ENCODE peak calls at places on chromosome 16, in seven cellular contexts. One of them, this sample, is unnamed.

GRCh38 chr16:29775742-29776408 is 2.2 kb upstream of the ZG16 start:
- DNase-seq in epithelial cell of esophagus: peak; percentile 77
- DNase-seq in osteoblast: peak; percentile 81
- DNase-seq in cardiac muscle cell: no peak
- DNase-seq in BE2C: peak; percentile 39
- DNase-seq in psoas muscle: no peak
- DNase-seq in HCT116: no peak
- DNase-seq in this sample: no peak

GRCh38 chr16:67184453-67185002 is 765 bp upstream of the MATCAP1 start:
- DNase-seq in epithelial cell of esophagus: no peak
- DNase-seq in osteoblast: no peak
- DNase-seq in cardiac muscle cell: peak; percentile 54
- DNase-seq in BE2C: peak; percentile 49
- DNase-seq in psoas muscle: no peak
- DNase-seq in HCT116: no peak
- DNase-seq in this sample: no peak

GRCh38 chr16:52404546-52404945 is 142.4 kb downstream of the TOX3 start:
- DNase-seq in epithelial cell of esophagus: peak; percentile 39
- DNase-seq in osteoblast: no peak
- DNase-seq in cardiac muscle cell: no peak
- DNase-seq in BE2C: peak; percentile 41
- DNase-seq in psoas muscle: no peak
- DNase-seq in HCT116: no peak
- DNase-seq in this sample: no peak

GRCh38 chr16:13756411-13756810 is 163.5 kb upstream of the ERCC4 start:
- DNase-seq in epithelial cell of esophagus: no peak
- DNase-seq in osteoblast: no peak
- DNase-seq in cardiac muscle cell: no peak
- DNase-seq in BE2C: no peak
- DNase-seq in psoas muscle: no peak
- DNase-seq in HCT116: no peak
- DNase-seq in this sample: no peak

GRCh38 chr16:46974352-46974751 is 878 bp upstream of the DNAJA2 start:
- DNase-seq in epithelial cell of esophagus: peak; percentile 20
- DNase-seq in osteoblast: no peak
- DNase-seq in cardiac muscle cell: no peak
- DNase-seq in BE2C: peak; percentile 39
- DNase-seq in psoas muscle: no peak
- DNase-seq in HCT116: no peak
- DNase-seq in this sample: no peak

GRCh38 chr16:11972128-11972527 is 4.4 kb upstream of the SNX29 start:
- DNase-seq in epithelial cell of esophagus: no peak
- DNase-seq in osteoblast: no peak
- DNase-seq in cardiac muscle cell: no peak
- DNase-seq in BE2C: peak; percentile 20
- DNase-seq in psoas muscle: no peak
- DNase-seq in HCT116: no peak
- DNase-seq in this sample: no peak

GRCh38 chr16:24681793-24682192 is 47.7 kb upstream of the TNRC6A start:
- DNase-seq in epithelial cell of esophagus: peak; percentile 92
- DNase-seq in osteoblast: no peak
- DNase-seq in cardiac muscle cell: no peak
- DNase-seq in BE2C: no peak
- DNase-seq in psoas muscle: no peak
- DNase-seq in HCT116: no peak
- DNase-seq in this sample: no peak

GRCh38 chr16:53876811-53877210 is 172.9 kb downstream of the FTO start:
- DNase-seq in epithelial cell of esophagus: peak; percentile 29
- DNase-seq in osteoblast: no peak
- DNase-seq in cardiac muscle cell: no peak
- DNase-seq in BE2C: no peak
- DNase-seq in psoas muscle: no peak
- DNase-seq in HCT116: no peak
- DNase-seq in this sample: no peak

GRCh38 chr16:2455081-2455845 is 4.6 kb upstream of the TEDC2 start:
- DNase-seq in epithelial cell of esophagus: no peak
- DNase-seq in osteoblast: peak; percentile 58
- DNase-seq in cardiac muscle cell: no peak
- DNase-seq in BE2C: no peak
- DNase-seq in psoas muscle: no peak
- DNase-seq in HCT116: no peak
- DNase-seq in this sample: no peak

GRCh38 chr16:22932032-22932771 is 118.2 kb downstream of the HS3ST2 start:
- DNase-seq in epithelial cell of esophagus: no peak
- DNase-seq in osteoblast: no peak
- DNase-seq in cardiac muscle cell: no peak
- DNase-seq in BE2C: no peak
- DNase-seq in psoas muscle: no peak
- DNase-seq in HCT116: no peak
- DNase-seq in this sample: no peak

GRCh38 chr16:88934066-88934667 is 42.8 kb downstream of the CBFA2T3 start:
- DNase-seq in epithelial cell of esophagus: no peak
- DNase-seq in osteoblast: no peak
- DNase-seq in cardiac muscle cell: no peak
- DNase-seq in BE2C: no peak
- DNase-seq in psoas muscle: no peak
- DNase-seq in HCT116: no peak
- DNase-seq in this sample: no peak

GRCh38 chr16:88930716-88931115 is 46.3 kb downstream of the CBFA2T3 start:
- DNase-seq in epithelial cell of esophagus: no peak
- DNase-seq in osteoblast: no peak
- DNase-seq in cardiac muscle cell: no peak
- DNase-seq in BE2C: no peak
- DNase-seq in psoas muscle: no peak
- DNase-seq in HCT116: no peak
- DNase-seq in this sample: no peak

GRCh38 chr16:88932929-88933328 is 44.1 kb downstream of the CBFA2T3 start:
- DNase-seq in epithelial cell of esophagus: no peak
- DNase-seq in osteoblast: no peak
- DNase-seq in cardiac muscle cell: no peak
- DNase-seq in BE2C: no peak
- DNase-seq in psoas muscle: no peak
- DNase-seq in HCT116: no peak
- DNase-seq in this sample: no peak

GRCh38 chr16:88931373-88931900 is 45.6 kb downstream of the CBFA2T3 start:
- DNase-seq in epithelial cell of esophagus: no peak
- DNase-seq in osteoblast: no peak
- DNase-seq in cardiac muscle cell: no peak
- DNase-seq in BE2C: no peak
- DNase-seq in psoas muscle: no peak
- DNase-seq in HCT116: no peak
- DNase-seq in this sample: no peak

GRCh38 chr16:88931936-88932335 is 45.1 kb downstream of the CBFA2T3 start:
- DNase-seq in epithelial cell of esophagus: no peak
- DNase-seq in osteoblast: no peak
- DNase-seq in cardiac muscle cell: no peak
- DNase-seq in BE2C: no peak
- DNase-seq in psoas muscle: no peak
- DNase-seq in HCT116: no peak
- DNase-seq in this sample: no peak
- TF ChIP-seq CTCF in epithelial cell of esophagus: no peak
- TF ChIP-seq CTCF in osteoblast: no peak
- TF ChIP-seq CTCF in cardiac muscle cell: no peak
- TF ChIP-seq CTCF in BE2C: no peak
- TF ChIP-seq CTCF in psoas muscle: no peak
- TF ChIP-seq CTCF in HCT116: no peak
- TF ChIP-seq CTCF in this sample: no peak

DNA sequence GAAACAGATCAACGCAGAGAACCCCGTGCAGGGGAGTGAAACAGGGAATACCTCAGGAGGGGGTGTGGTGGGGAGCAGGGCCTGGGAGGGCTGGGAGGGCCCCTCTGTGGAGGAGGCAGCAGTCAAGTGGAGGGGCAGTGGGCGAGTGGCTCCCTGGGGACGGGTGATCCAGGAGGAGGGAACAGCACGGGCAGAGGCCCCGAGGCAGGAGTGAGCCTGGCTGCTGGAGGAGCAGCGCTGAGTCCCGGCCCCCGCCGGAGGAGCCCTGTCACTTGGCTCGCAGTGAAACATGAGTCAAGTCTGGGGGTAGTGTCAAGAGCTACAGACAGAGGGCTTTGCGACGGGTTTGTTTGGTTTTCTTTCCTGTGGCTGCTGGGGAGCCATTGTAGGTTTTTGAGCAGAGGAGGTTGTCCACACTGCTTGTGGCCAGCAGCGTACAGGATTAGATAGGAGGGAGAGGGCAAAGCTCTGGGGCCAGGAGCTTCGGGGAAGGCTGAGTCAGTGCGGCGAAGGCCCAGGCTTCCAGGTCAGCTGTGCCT is 115.7 kb upstream of the CIBAR2 start:
- DNase-seq in epithelial cell of esophagus: peak; percentile 46
- DNase-seq in osteoblast: peak; percentile 99
- DNase-seq in cardiac muscle cell: peak; percentile 69
- DNase-seq in BE2C: peak; percentile 92
- DNase-seq in psoas muscle: no peak
- DNase-seq in HCT116: no peak
- DNase-seq in this sample: no peak
- H3K4me3 ChIP-seq in epithelial cell of esophagus: no peak overlapping the region
- H3K4me3 ChIP-seq in osteoblast: no peak overlapping the region
- H3K4me3 ChIP-seq in cardiac muscle cell: no peak overlapping the region
- H3K4me3 ChIP-seq in BE2C: peak overlapping the region; percentile 35
- H3K4me3 ChIP-seq in psoas muscle: no peak overlapping the region
- H3K4me3 ChIP-seq in HCT116: no peak overlapping the region
- H3K4me3 ChIP-seq in this sample: no peak overlapping the region

GRCh38 chr16:49601541-49601940 is 227.9 kb downstream of the C16orf78 start:
- DNase-seq in epithelial cell of esophagus: no peak
- DNase-seq in osteoblast: no peak
- DNase-seq in cardiac muscle cell: no peak
- DNase-seq in BE2C: no peak
- DNase-seq in psoas muscle: no peak
- DNase-seq in HCT116: no peak
- DNase-seq in this sample: no peak
- TF ChIP-seq CTCF in epithelial cell of esophagus: no peak
- TF ChIP-seq CTCF in osteoblast: no peak
- TF ChIP-seq CTCF in cardiac muscle cell: no peak
- TF ChIP-seq CTCF in BE2C: no peak
- TF ChIP-seq CTCF in psoas muscle: no peak
- TF ChIP-seq CTCF in HCT116: no peak
- TF ChIP-seq CTCF in this sample: no peak

DNA sequence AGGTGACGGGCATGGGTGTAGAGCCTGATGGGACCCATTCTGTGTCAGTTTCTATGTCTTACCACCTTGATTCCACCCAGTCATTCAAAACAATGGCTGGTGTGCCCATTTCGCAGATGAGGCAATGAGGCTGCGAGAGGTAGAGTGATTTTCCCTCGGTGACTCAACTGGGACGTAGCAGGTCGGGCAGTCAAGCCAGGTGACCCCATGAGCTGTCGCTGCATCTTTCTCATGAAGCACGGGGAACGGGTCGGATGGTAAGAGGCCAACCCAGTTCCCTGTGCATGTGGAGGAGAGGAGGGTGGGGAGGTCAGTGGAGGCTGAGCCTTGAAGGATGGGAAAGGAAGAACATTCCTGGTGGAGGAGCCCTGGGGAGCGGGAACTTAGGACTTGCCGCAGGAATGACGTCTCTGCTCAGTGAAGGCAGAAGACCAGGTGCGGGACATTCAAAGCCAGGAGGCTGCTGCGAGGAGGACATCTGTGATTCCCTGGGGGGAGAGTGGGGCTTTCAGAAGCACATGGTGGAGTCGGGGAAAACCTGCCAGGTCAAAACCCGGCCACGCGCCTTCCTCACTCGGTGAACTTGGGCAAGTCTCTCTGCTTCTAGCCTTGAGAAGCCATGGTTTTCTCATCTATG is 1.1 kb downstream of the IL21R start:
- DNase-seq in epithelial cell of esophagus: no peak
- DNase-seq in osteoblast: no peak
- DNase-seq in cardiac muscle cell: no peak
- DNase-seq in BE2C: no peak
- DNase-seq in psoas muscle: no peak
- DNase-seq in HCT116: no peak
- DNase-seq in this sample: no peak
- H3K4me3 ChIP-seq in epithelial cell of esophagus: no peak overlapping the region
- H3K4me3 ChIP-seq in osteoblast: no peak overlapping the region
- H3K4me3 ChIP-seq in cardiac muscle cell: no peak overlapping the region
- H3K4me3 ChIP-seq in BE2C: no peak overlapping the region
- H3K4me3 ChIP-seq in psoas muscle: no peak overlapping the region
- H3K4me3 ChIP-seq in HCT116: no peak overlapping the region
- H3K4me3 ChIP-seq in this sample: no peak overlapping the region

This sample was measured in epithelial cell of proximal tubule.